ENCODE peak calls at places on chromosomes 7 and 10, in four cellular contexts. K is CD4-positive, CD25-positive, alpha-beta regulatory T cell; V is psoas muscle; M is Caco-2. P is an unnamed sample.

GRCh38 chr7:137130751-137131158 is 212.8 kb downstream of the PTN start:
- DNase-seq in K (no peak), V (no peak), M (no peak), P (no peak)

GRCh38 chr7:50509459-50509858 is 55.7 kb downstream of the DDC start:
- DNase-seq in K (no peak), V (no peak), M (no peak), P (no peak)

GRCh38 chr10:126723226-126723625 is 52.7 kb upstream of the C10orf90 start:
- DNase-seq in K (no peak), V (no peak), M (no peak), P (no peak)

GRCh38 chr7:68476966-68477365 is 1121.3 kb upstream of the AUTS2 start:
- DNase-seq in K (no peak), V (no peak), M (no peak), P (no peak)

GRCh38 chr10:2921956-2922680 is 145.2 kb upstream of the PFKP start:
- DNase-seq in K (no peak), V (no peak), M (no peak), P (no peak)

GRCh38 chr7:100119701-100120517 is 475 bp downstream of the CNPY4 start:
- DNase-seq in K (peak; percentile 76), V (peak; percentile 80), M (peak; percentile 65), P (peak; percentile 61)

GRCh38 chr7:128361463-128362441 is at the start of gene PRRT4:
- DNase-seq in K (peak; percentile 44), V (peak; percentile 77), M (no peak), P (peak; percentile 33)

GRCh38 chr10:17101257-17101909 is 28.2 kb downstream of the CUBN start:
- DNase-seq in K (no peak), V (no peak), M (no peak), P (no peak)

GRCh38 chr7:116101709-116102108 is 71.1 kb upstream of the TFEC start:
- DNase-seq in K (no peak), V (no peak), M (no peak), P (no peak)

GRCh38 chr7:154832557-154833138 is 170.3 kb downstream of the PAXIP1 start:
- DNase-seq in K (no peak), V (no peak), M (peak; percentile 51), P (no peak)

GRCh38 chr7:33388332-33388731 is 259.0 kb downstream of the BBS9 start:
- DNase-seq in K (no peak), V (no peak), M (no peak), P (no peak)

GRCh38 chr7:1123721-1124120 is 35.8 kb downstream of the GPER1 start:
- DNase-seq in K (no peak), V (peak; percentile 92), M (peak; percentile 39), P (no peak)

GRCh38 chr7:19107392-19108147 is 9.9 kb downstream of the TWIST1 start:
- DNase-seq in K (no peak), V (no peak), M (no peak), P (no peak)

GRCh38 chr10:79985481-79986072 is 36.7 kb upstream of the SFTPD start:
- DNase-seq in K (no peak), V (no peak), M (no peak), P (no peak)

GRCh38 chr10:11871470-11871869 is 48.3 kb downstream of the PROSER2 start:
- DNase-seq in K (no peak), V (peak; percentile 26), M (no peak), P (no peak)

GRCh38 chr10:102150970-102151773 is 1.0 kb upstream of the NOLC1 start:
- DNase-seq in K (no peak), V (no peak), M (peak; percentile 48), P (no peak)

GRCh38 chr7:99881370-99881769 is 4.5 kb upstream of the OR2AE1 start:
- DNase-seq in K (no peak), V (no peak), M (no peak), P (no peak)

GRCh38 chr7:2445898-2446555 is 30.2 kb downstream of the GRIFIN start:
- DNase-seq in K (no peak), V (no peak), M (no peak), P (no peak)

GRCh38 chr10:8146650-8147049 is 92.2 kb downstream of the GATA3 start:
- DNase-seq in K (no peak), V (no peak), M (no peak), P (no peak)

GRCh38 chr7:75880242-75880641 is 1.4 kb downstream of the RHBDD2 start:
- DNase-seq in K (no peak), V (no peak), M (no peak), P (no peak)
- H3K9me3 ChIP-seq in K (no peaks in the 10 kb centered on the region), V (no peaks in the 10 kb centered on the region), M (no peaks in the 10 kb centered on the region), P (no peaks in the 10 kb centered on the region)

DNA sequence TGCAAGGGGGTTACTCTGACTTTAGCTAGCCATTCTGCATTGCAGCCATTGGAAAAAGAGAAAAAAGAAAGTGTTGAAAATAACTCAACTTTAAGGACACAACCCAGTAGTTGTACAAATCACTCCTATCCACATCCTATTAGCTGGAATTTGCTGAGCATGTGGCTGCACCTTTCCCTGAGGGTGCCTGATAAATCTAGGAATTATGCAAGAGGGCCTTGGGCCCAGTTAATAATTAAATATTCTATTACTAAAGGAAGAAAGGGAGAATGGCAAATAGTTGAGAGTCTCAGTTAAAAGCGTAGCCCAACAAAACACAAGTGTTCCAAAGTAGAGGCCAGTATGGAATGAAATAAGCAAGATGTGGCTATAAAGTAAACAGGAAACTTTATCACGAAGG is 200.9 kb upstream of the CNTNAP2 start:
- DNase-seq in K (no peak), V (no peak), M (no peak), P (no peak)
- H3K9me3 ChIP-seq in K (peaks cover 19% of the 10 kb centered on the region), V (peaks cover 6% of the 10 kb centered on the region), M (peaks cover 9% of the 10 kb centered on the region), P (peaks cover 2% of the 10 kb centered on the region)

GRCh38 chr7:158586499-158587191 is 978 bp downstream of the PTPRN2 start:
- DNase-seq in K (no peak), V (no peak), M (no peak), P (no peak)
- H3K9me3 ChIP-seq in K (no peaks in the 10 kb centered on the region), V (no peaks in the 10 kb centered on the region), M (no peaks in the 10 kb centered on the region), P (no peaks in the 10 kb centered on the region)

GRCh38 chr7:63900394-63901203 is 98.0 kb upstream of the ZNF722 start:
- DNase-seq in K (peak; percentile 92), V (peak; percentile 96), M (no peak), P (peak; percentile 67)

DNA sequence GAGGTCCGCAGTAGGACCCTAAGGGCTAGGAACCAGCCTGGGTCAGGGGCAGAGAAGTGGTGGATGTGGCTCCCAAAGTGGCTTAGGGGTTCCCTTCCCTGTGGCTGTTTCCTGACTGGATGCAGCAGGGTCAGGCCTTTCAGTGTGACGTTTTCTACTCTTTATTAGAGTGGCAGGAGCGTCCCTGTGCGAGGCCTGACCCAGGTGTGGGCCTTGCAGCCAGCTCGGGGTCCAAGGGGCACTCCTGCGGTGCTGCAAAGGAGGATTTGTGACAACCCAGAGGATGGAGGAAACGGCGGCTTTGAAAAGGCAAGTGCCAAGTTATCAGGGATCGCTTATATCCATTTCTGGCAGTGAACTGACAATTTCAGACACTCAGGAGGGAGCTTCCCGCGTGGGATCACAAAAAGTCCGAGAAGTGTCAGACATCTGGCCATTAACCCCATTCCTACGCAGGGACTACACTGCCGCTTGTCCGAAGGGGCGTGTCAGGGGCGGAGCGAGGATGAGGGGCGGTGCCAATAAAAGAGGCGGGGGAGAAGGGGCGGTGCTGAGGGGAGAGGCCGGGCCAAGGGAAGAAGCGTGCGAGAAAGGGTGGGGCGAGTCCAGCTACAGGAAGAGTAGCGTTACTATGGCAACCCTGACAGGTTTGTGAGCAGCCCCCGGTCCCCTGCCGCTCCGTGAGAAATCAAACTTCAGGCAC is 98.8 kb upstream of the ZNF722 start:
- DNase-seq in K (peak; percentile 85), V (peak; percentile 92), M (no peak), P (peak; percentile 61)
- H3K9me3 ChIP-seq in K (peaks cover 21% of the 10 kb centered on the region), V (no peaks in the 10 kb centered on the region), M (peaks cover 7% of the 10 kb centered on the region), P (no peaks in the 10 kb centered on the region)

DNA sequence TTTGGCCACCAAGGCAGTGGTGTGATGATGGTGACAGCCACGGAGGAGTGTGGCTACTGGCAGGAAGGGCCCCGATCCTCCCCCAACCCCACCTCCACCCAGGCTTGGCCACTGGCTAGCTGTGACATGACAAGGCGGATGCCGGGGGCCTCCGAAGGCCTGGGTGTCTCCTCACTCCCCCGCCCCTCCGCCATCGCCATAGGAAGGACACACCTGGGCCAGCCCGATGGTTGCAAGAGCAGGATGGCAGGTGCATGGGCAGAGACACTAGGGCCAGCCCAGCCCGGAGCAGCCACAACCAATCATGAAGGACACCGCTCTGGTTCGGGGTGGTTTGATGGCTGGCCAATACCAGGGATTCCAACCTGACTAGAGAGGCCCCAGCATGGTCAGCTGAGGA is 81.0 kb downstream of the PTPRN2 start:
- DNase-seq in K (no peak), V (no peak), M (no peak), P (no peak)
- H3K9me3 ChIP-seq in K (peaks cover 12% of the 10 kb centered on the region), V (peaks cover under 1% of the 10 kb centered on the region), M (peaks cover 17% of the 10 kb centered on the region), P (no peaks in the 10 kb centered on the region)

GRCh38 chr7:4233621-4234497 is 448.2 kb upstream of the FOXK1 start:
- DNase-seq in K (no peak), V (no peak), M (no peak), P (no peak)
- H3K9me3 ChIP-seq in K (no peaks in the 10 kb centered on the region), V (no peaks in the 10 kb centered on the region), M (no peaks in the 10 kb centered on the region), P (no peaks in the 10 kb centered on the region)

GRCh38 chr10:129864601-129865126 is 99.4 kb downstream of the EBF3 start:
- DNase-seq in K (no peak), V (peak; percentile 36), M (no peak), P (no peak)
- H3K9me3 ChIP-seq in K (no peaks in the 10 kb centered on the region), V (no peaks in the 10 kb centered on the region), M (no peaks in the 10 kb centered on the region), P (no peaks in the 10 kb centered on the region)

P was measured in T-helper 17 cell.